ENCODE peak calls at places on chromosomes 11 and 22, in ten cellular contexts. C, A, Q, T, K, O, S, J, G and H are unnamed samples. For H3K4me1 and H3K36me3, the result is how much of the 10 kb centered on the place peaks cover.

GRCh38 chr11:844693-845644 is 2.3 kb downstream of the TSPAN4 start:
- DNase-seq in J (peak), K (no peak), G (peak), Q (peak), T (peak), O (peak), A (no peak), C (peak), S (peak), H (peak)

GRCh38 chr22:34776827-34777226 is 289.1 kb upstream of the ISX start:
- DNase-seq in J (no peak), A (no peak), O (no peak), Q (no peak), S (no peak), T (no peak), K (no peak), C (no peak), G (no peak), H (no peak)

GRCh38 chr11:2539761-2540520 is 95.1 kb downstream of the KCNQ1 start:
- DNase-seq in J (peak), Q (no peak), O (peak), T (no peak), C (no peak), A (peak), G (no peak), K (no peak), S (peak), H (no peak)

GRCh38 chr22:17097062-17097461 is 12.3 kb downstream of the IL17RA start:
- DNase-seq in K (no peak), T (no peak), S (no peak), C (no peak), A (no peak), G (no peak), O (no peak), Q (no peak), J (no peak), H (no peak)

GRCh38 chr22:37449281-37449680 is 22.0 kb upstream of the ELFN2 start:
- DNase-seq in K (no peak), S (no peak), Q (no peak), J (no peak), O (no peak), T (no peak), C (no peak), G (peak), A (no peak), H (no peak)

GRCh38 chr22:50696799-50697561 is 24.4 kb downstream of the SHANK3 start:
- DNase-seq in J (peak), G (peak), A (no peak), T (no peak), O (peak), K (no peak), C (peak), S (peak), Q (peak), H (peak)

GRCh38 chr22:39183991-39184585 is 31.6 kb upstream of the CBX7 start:
- DNase-seq in Q (no peak), J (no peak), G (no peak), S (peak), C (peak), K (no peak), A (peak), O (peak), T (peak), H (peak)

GRCh38 chr11:221998-222789 is 13.9 kb downstream of the SIRT3 start:
- DNase-seq in T (no peak), G (no peak), J (no peak), K (no peak), A (no peak), Q (no peak), S (no peak), C (no peak), O (peak), H (no peak)

GRCh38 chr11:67418476-67419281 is 3.2 kb downstream of the CARNS1 start:
- DNase-seq in G (peak), S (peak), K (peak), O (peak), C (no peak), T (no peak), A (no peak), J (peak), Q (no peak), H (no peak)

GRCh38 chr22:42222140-42222539 is 48.3 kb downstream of the TCF20 start:
- DNase-seq in C (no peak), K (peak), T (no peak), S (no peak), J (no peak), O (no peak), Q (no peak), G (no peak), A (no peak), H (no peak)

GRCh38 chr22:18121436-18122253 is 11.0 kb downstream of the TUBA8 start:
- DNase-seq in C (peak), S (no peak), Q (no peak), A (no peak), J (no peak), O (no peak), G (no peak), T (no peak), K (no peak), H (no peak)

GRCh38 chr11:33559567-33559966 is 141.1 kb downstream of the C11orf91 start:
- DNase-seq in T (no peak), C (no peak), J (no peak), Q (no peak), A (no peak), K (no peak), G (no peak), O (no peak), S (no peak), H (no peak)

GRCh38 chr11:33564856-33565453 is 135.7 kb downstream of the C11orf91 start:
- DNase-seq in K (no peak), G (no peak), A (no peak), J (no peak), S (no peak), O (no peak), T (no peak), C (peak), Q (no peak), H (no peak)

GRCh38 chr11:33558097-33558496 is 142.5 kb downstream of the C11orf91 start:
- DNase-seq in Q (no peak), S (no peak), G (no peak), T (no peak), A (no peak), C (no peak), K (no peak), O (no peak), J (no peak), H (no peak)

GRCh38 chr11:33557201-33557600 is 143.4 kb downstream of the C11orf91 start:
- DNase-seq in J (no peak), O (no peak), S (no peak), A (no peak), C (peak), T (peak), K (no peak), Q (peak), G (no peak), H (no peak)

DNA sequence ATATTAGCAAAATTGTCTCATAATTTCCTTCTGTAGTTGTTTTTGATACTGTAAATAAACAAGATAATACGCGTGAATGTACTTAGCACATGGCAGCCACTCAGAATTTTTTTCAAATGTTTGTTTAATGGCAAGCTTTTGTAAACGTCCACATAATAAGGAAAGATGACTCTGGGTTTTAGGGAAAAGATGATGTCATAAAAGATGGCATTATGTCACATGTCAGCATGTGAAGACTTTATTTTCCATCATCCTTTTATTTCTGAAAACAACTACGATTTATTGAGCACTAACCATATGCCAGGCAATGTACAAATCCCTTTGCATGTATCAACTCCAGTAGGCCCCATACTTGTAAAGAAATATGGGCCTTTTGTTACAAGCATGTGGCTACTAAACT is 139.9 kb downstream of the C11orf91 start:
- DNase-seq in G (no peak), T (no peak), O (no peak), S (no peak), C (no peak), K (no peak), Q (no peak), J (no peak), A (no peak), H (no peak)
- H3K4me1 ChIP-seq in G (under half), T (under half), O (under half), S (under half), C (under half), K (under half), Q (under half), J (under half), A (under half), H (under half)

GRCh38 chr11:64918056-64918455 is 1.0 kb upstream of the ATG2A start:
- DNase-seq in G (no peak), J (no peak), A (no peak), K (peak), Q (peak), T (peak), O (no peak), S (no peak), C (peak), H (peak)

GRCh38 chr11:64915366-64915887 is 1.6 kb downstream of the ATG2A start:
- DNase-seq in K (no peak), A (no peak), C (no peak), O (no peak), G (no peak), T (no peak), Q (no peak), S (no peak), J (no peak), H (peak)

GRCh38 chr11:64917663-64917995 is 620 bp upstream of the ATG2A start:
- DNase-seq in O (no peak), C (peak), T (no peak), Q (no peak), K (no peak), A (no peak), S (no peak), J (no peak), G (no peak), H (no peak)

GRCh38 chr11:64916848-64917662 is at the start of gene ATG2A:
- DNase-seq in G (peak), A (peak), S (peak), C (peak), Q (peak), K (peak), J (peak), O (peak), T (peak), H (peak)

DNA sequence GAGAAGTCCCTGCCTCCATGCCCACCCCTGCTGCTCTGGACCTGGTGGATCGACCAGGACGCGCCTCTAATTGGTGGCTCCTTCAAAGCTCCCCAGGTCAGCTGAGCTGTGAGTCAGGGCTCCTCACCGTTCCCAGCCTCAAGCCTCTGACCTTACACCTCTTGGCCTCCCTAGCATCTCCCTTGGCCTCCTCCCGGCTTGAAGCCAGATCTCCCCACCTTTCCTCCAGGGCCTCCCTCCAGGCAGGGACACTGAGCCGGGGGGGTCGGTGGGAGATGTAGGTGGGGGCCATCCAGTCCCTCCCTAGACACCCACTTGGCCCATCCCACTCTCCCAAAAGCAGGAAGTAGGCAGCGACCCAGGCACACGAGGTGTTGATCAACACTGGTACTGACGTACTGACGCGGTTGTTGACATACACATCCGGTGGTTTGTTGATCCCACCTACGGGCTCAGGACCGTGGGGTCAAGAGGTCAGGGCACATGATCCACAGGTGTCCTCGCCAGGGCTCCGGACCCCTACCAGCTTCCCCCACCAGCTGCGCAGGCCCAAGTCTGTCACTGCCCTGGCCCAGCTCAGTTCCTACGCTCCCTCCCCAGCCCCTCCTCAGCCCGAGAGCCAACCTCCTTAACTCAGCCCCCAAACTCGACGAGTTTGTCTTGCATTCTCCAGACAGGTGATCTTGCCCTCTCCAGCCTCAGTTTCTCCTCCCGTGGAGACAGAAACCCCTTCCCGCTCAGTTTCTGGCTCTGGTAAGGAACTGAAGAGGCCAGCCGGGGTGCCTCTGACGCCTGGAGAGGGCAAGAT is 765 bp downstream of the ATG2A start:
- DNase-seq in C (peak), S (peak), Q (peak), G (peak), K (peak), O (peak), T (peak), A (peak), J (no peak), H (peak)
- H3K36me3 ChIP-seq in C (under half), S (under half), Q (under half), G (under half), K (under half), O (under half), T (under half), A (under half), J (under half), H (under half)

GRCh38 chr22:22855617-22856308 is 31.9 kb upstream of the IGLL5 start:
- DNase-seq in T (no peak), G (no peak), A (no peak), J (no peak), O (no peak), K (peak), Q (peak), C (peak), S (no peak), H (peak)

GRCh38 chr22:22856885-22857606 is 30.6 kb upstream of the IGLL5 start:
- DNase-seq in G (no peak), K (no peak), T (no peak), Q (no peak), J (no peak), S (no peak), C (no peak), O (no peak), A (no peak), H (no peak)

GRCh38 chr22:22858559-22858937 is 29.1 kb upstream of the IGLL5 start:
- DNase-seq in O (no peak), C (no peak), T (no peak), G (no peak), S (no peak), A (no peak), J (no peak), K (no peak), Q (no peak), H (no peak)

GRCh38 chr22:22856364-22856763 is 31.3 kb upstream of the IGLL5 start:
- DNase-seq in K (no peak), C (no peak), A (no peak), T (no peak), Q (no peak), O (no peak), G (no peak), J (no peak), S (no peak), H (no peak)

GRCh38 chr22:22857607-22858558 is 29.7 kb upstream of the IGLL5 start:
- DNase-seq in J (no peak), O (no peak), C (no peak), Q (no peak), K (no peak), T (no peak), S (no peak), G (no peak), A (no peak), H (no peak)
- H3K4me1 ChIP-seq in J (under half), O (under half), C (under half), Q (under half), K (under half), T (under half), S (under half), G (under half), A (under half), H (under half)

GRCh38 chr22:26535499-26535898 is 23.2 kb upstream of the TFIP11 start:
- DNase-seq in K (no peak), G (no peak), Q (no peak), A (no peak), C (no peak), T (no peak), J (no peak), S (no peak), O (no peak), H (no peak)

GRCh38 chr22:26536056-26536761 is 23.9 kb upstream of the TFIP11 start:
- DNase-seq in J (no peak), T (no peak), A (no peak), O (no peak), Q (no peak), C (no peak), K (no peak), G (no peak), S (peak), H (no peak)

GRCh38 chr22:26536762-26537134 is 24.5 kb upstream of the TFIP11 start:
- DNase-seq in K (no peak), O (no peak), T (no peak), S (no peak), C (no peak), J (no peak), A (no peak), Q (no peak), G (no peak), H (no peak)

GRCh38 chr22:26534874-26535470 is 22.7 kb upstream of the TFIP11 start:
- DNase-seq in C (no peak), J (no peak), Q (no peak), A (no peak), G (no peak), T (no peak), K (no peak), O (no peak), S (no peak), H (no peak)

DNA sequence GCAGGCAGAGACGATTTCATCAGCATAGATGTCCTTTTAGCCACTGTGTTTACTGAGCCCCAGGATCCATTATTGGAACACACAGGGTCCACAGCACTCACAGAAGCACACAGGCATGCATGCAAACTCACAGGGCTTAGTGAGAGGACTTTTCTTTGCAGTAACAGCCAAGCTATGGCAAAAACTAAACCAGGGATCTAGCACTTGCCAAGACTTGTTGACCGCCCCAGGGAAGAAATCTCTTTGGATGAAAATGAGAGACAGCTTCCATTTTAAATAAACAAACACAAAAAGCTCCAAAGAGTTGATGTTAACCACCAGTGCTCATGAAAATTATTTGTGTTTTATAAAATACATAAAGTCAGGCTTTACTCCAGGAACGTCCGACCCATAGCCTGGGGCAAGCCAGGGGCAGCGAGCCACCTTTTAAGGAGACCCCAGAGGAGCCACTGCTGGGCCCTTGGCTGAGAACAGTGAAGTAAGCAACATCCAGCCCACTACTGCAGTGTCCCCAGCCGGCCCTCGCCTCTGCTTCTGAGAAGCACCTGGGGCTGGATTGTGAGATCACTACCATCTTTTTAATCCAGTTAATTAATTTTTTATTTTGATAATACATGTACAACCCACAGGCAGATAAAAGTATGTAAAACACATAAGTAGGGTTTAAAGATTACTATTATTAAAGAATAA is 22.0 kb upstream of the TFIP11 start:
- DNase-seq in J (no peak), C (no peak), K (no peak), G (no peak), T (no peak), A (no peak), Q (no peak), O (no peak), S (no peak), H (no peak)
- H3K36me3 ChIP-seq in J (half or more), C (under half), K (under half), G (half or more), T (under half), A (under half), Q (under half), O (half or more), S (under half), H (under half)

GRCh38 chr11:46247664-46248063 is 29.8 kb upstream of the CREB3L1 start:
- DNase-seq in C (peak), Q (no peak), T (peak), J (no peak), S (peak), G (no peak), A (peak), K (peak), O (no peak), H (peak)
- H3K4me1 ChIP-seq in C (under half), Q (under half), T (under half), J (under half), S (under half), G (under half), A (half or more), K (under half), O (under half), H (under half)

GRCh38 chr11:61956191-61957027 is 6.3 kb downstream of the BEST1 start:
- DNase-seq in G (no peak), C (no peak), S (no peak), Q (no peak), T (no peak), J (no peak), A (no peak), O (no peak), K (no peak), H (no peak)
- H3K36me3 ChIP-seq in G (under half), C (under half), S (under half), Q (under half), T (under half), J (under half), A (under half), O (under half), K (under half), H (under half)

GRCh38 chr11:32053151-32053550 is 37.7 kb upstream of the RCN1 start:
- DNase-seq in K (no peak), J (no peak), Q (no peak), S (no peak), C (no peak), A (no peak), G (no peak), T (no peak), O (no peak), H (peak)

GRCh38 chr11:32060063-32060462 is 30.8 kb upstream of the RCN1 start:
- DNase-seq in Q (no peak), T (no peak), A (no peak), C (no peak), J (no peak), O (no peak), S (no peak), G (no peak), K (no peak), H (no peak)

GRCh38 chr11:32052218-32052617 is 38.7 kb upstream of the RCN1 start:
- DNase-seq in G (no peak), J (no peak), T (peak), Q (peak), A (peak), C (peak), K (peak), S (peak), O (peak), H (peak)

DNA sequence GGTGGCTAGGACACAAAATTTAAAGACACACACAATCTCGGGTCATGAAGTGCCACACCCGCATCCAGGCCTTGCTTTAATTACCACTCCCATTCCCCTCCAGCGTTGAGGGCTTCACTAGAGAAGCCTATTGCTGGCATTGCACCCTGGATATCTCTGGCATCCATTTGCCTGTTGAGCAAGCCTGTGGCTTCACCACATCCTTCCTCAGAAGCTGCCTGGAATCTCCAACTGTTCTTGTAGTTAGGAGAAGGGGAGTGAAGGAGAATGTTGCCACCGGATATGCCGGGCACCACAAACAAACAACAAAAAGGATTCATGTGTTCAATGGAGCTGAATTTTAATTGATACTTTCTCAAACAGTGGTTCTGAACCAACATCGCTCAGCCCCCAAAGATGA is 34.4 kb upstream of the RCN1 start:
- DNase-seq in C (no peak), T (no peak), G (no peak), Q (peak), J (no peak), S (no peak), O (no peak), K (no peak), A (no peak), H (no peak)
- H3K4me1 ChIP-seq in C (under half), T (under half), G (under half), Q (under half), J (under half), S (under half), O (under half), K (under half), A (under half), H (under half)

GRCh38 chr22:24039046-24039445 is 27.9 kb downstream of the CABIN1 start:
- DNase-seq in O (no peak), J (no peak), Q (peak), C (no peak), T (no peak), K (no peak), S (no peak), A (no peak), G (no peak), H (no peak)
- H3K36me3 ChIP-seq in O (half or more), J (half or more), Q (half or more), C (under half), T (under half), K (half or more), S (under half), A (under half), G (half or more), H (under half)